ENCODE peak calls at places on chromosomes 11 and 22, in five cellular contexts. Q is neural progenitor cell; W is effector memory CD4-positive, alpha-beta T cell; H is bronchial epithelial cell; T is adrenal gland. X is an unnamed sample.

GRCh38 chr11:27703453-27703852 is 3.2 kb upstream of the BDNF start:
- DNase-seq in T (no peak), Q (no peak), W (no peak), H (peak; percentile 37), X (no peak)

GRCh38 chr11:64164392-64165312 is 1.3 kb downstream of the MACROD1 start:
- DNase-seq in H (no peak), T (peak; percentile 60), Q (peak; percentile 61), W (no peak), X (peak; percentile 89)

GRCh38 chr11:111851636-111852035 is 19.7 kb downstream of the ALG9 start:
- DNase-seq in H (peak; percentile 11), Q (peak; percentile 15), T (no peak), W (no peak), X (no peak)

GRCh38 chr11:63532799-63533475 is 3.7 kb upstream of the PLAAT4 start:
- DNase-seq in H (no peak), T (no peak), Q (peak; percentile 28), W (no peak), X (no peak)

GRCh38 chr11:64759722-64760719 is at the start of gene PYGM:
- DNase-seq in T (peak; percentile 45), W (no peak), H (no peak), Q (peak; percentile 90), X (peak; percentile 94)

GRCh38 chr11:133239530-133239929 is 292.8 kb downstream of the OPCML start:
- DNase-seq in W (no peak), T (no peak), H (no peak), Q (peak; percentile 13), X (no peak)

GRCh38 chr22:39214383-39215069 is 30.3 kb downstream of the PDGFB start:
- DNase-seq in H (peak; percentile 93), T (no peak), Q (peak; percentile 77), W (no peak), X (no peak)

GRCh38 chr11:117829369-117829725 is 4.8 kb upstream of the FXYD2 start:
- DNase-seq in Q (no peak), W (no peak), H (no peak), T (no peak), X (no peak)

GRCh38 chr11:7851391-7851790 is 54.6 kb upstream of the OR5P2 start:
- DNase-seq in Q (no peak), T (no peak), H (peak; percentile 20), W (no peak), X (no peak)

GRCh38 chr11:115606223-115607220 is 102.3 kb upstream of the CADM1 start:
- DNase-seq in Q (no peak), W (no peak), H (no peak), T (peak; percentile 66), X (no peak)

GRCh38 chr11:14713518-14714244 is 70.1 kb downstream of the PDE3B start:
- DNase-seq in Q (no peak), W (peak; percentile 7), H (no peak), T (no peak), X (no peak)

GRCh38 chr22:39920134-39920743 is 19.4 kb downstream of the GRAP2 start:
- DNase-seq in Q (no peak), H (no peak), W (peak; percentile 50), T (no peak), X (no peak)

GRCh38 chr11:2590951-2591754 is 108.6 kb downstream of the KCNQ1OT1 start:
- DNase-seq in T (no peak), Q (no peak), H (no peak), W (no peak), X (peak; percentile 35)

GRCh38 chr11:68956142-68956541 is 24.6 kb downstream of the MRGPRD start:
- DNase-seq in Q (peak; percentile 68), H (no peak), T (no peak), W (peak; percentile 16), X (peak; percentile 52)

GRCh38 chr11:113991718-113992458 is 17.0 kb downstream of the HTR3A start:
- DNase-seq in T (no peak), W (no peak), H (no peak), Q (no peak), X (no peak)

GRCh38 chr22:22085702-22086500 is 103.3 kb upstream of the TOP3B start:
- DNase-seq in H (peak; percentile 29), W (no peak), T (peak; percentile 16), Q (no peak), X (no peak)

GRCh38 chr22:31243339-31244043 is 31.4 kb downstream of the LIMK2 start:
- DNase-seq in W (no peak), Q (no peak), T (no peak), H (peak; percentile 93), X (no peak)

GRCh38 chr22:42163515-42163914 is 32.9 kb upstream of the CYP2D6 start:
- DNase-seq in H (no peak), Q (no peak), W (no peak), T (no peak), X (no peak)

GRCh38 chr11:14789879-14790484 is 102.0 kb downstream of the CYP2R1 start:
- DNase-seq in Q (no peak), W (no peak), T (no peak), H (peak; percentile 21), X (no peak)

GRCh38 chr11:91220476-91221202 is 997.8 kb upstream of the CHORDC1 start:
- DNase-seq in T (peak; percentile 65), W (no peak), H (peak; percentile 92), Q (no peak), X (no peak)

GRCh38 chr11:19374189-19374588 is 133.4 kb upstream of the E2F8 start:
- DNase-seq in W (no peak), H (peak; percentile 92), T (peak; percentile 82), Q (no peak), X (no peak)

GRCh38 chr11:118001494-118001971 is 15.3 kb downstream of the IL10RA start:
- DNase-seq in W (no peak), Q (no peak), H (no peak), T (no peak), X (no peak)

GRCh38 chr11:67613960-67614715 is 7.4 kb downstream of the NDUFV1 start:
- DNase-seq in T (no peak), W (peak; percentile 74), H (peak; percentile 64), Q (peak; percentile 87), X (peak; percentile 83)

GRCh38 chr11:66045177-66045639 is 3.8 kb downstream of the GAL3ST3 start:
- DNase-seq in T (peak; percentile 82), H (peak; percentile 51), Q (peak; percentile 95), W (peak; percentile 69), X (peak; percentile 71)

DNA sequence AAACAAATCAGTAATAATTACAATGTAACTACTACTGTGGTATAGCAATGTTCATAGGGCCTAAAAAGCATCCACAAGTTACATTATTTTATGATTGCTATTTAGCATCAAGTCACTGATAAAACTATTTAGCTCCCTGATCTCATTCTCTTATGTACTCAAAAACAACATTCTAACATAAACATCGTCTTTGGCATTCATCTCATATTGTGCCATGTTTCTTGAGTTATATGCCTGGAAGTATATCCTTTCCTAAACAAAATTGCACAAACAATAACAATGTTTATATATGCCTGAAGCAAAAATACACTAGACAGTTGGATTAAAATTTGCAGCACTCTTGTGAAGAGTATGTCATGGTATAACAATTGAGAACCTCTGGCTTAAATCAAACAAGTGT is 34.1 kb downstream of the HORMAD2 start:
- DNase-seq in W (no peak), T (no peak), H (no peak), Q (no peak), X (no peak)
- H3K4me3 ChIP-seq in W (no peak overlapping the region), T (no peak overlapping the region), H (no peak overlapping the region), Q (no peak overlapping the region), X (no peak overlapping the region)

DNA sequence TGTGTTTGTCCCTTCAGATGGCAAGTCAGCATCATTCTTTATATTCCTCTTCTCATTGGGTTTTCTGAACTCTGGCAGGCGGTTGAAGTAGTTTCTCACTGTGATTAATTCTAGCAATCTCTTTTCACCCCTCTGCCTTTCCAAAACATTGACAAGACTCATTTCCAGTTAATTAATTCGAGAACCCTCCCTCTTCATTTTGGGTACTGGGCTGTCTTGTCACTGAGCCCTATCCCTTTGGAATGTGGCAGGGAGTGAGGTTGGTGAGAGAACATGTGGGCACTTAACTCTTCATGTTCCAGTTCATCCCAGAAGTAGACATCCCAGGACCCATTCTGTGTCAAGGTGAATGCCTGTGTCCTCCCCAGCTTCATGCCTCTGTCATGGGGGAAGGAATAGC is 133.0 kb downstream of the WNT7B start:
- DNase-seq in Q (peak; percentile 61), H (no peak), W (no peak), T (no peak), X (no peak)
- H3K36me3 ChIP-seq in Q (no peaks in the 10 kb centered on the region), H (peaks cover 2% of the 10 kb centered on the region), W (peaks cover 27% of the 10 kb centered on the region), T (no peaks in the 10 kb centered on the region), X (peaks cover 4% of the 10 kb centered on the region)

GRCh38 chr22:20197407-20198030 is 46.7 kb upstream of the CCDC188 start:
- DNase-seq in T (no peak), W (no peak), Q (no peak), H (no peak), X (no peak)

GRCh38 chr22:20198527-20199319 is 47.9 kb upstream of the CCDC188 start:
- DNase-seq in Q (no peak), T (no peak), W (no peak), H (no peak), X (no peak)

GRCh38 chr22:20200411-20200810 is 49.6 kb upstream of the CCDC188 start:
- DNase-seq in W (no peak), T (no peak), Q (no peak), H (no peak), X (no peak)

GRCh38 chr22:20199906-20200305 is 49.1 kb upstream of the CCDC188 start:
- DNase-seq in W (no peak), T (no peak), Q (no peak), H (no peak), X (no peak)

DNA sequence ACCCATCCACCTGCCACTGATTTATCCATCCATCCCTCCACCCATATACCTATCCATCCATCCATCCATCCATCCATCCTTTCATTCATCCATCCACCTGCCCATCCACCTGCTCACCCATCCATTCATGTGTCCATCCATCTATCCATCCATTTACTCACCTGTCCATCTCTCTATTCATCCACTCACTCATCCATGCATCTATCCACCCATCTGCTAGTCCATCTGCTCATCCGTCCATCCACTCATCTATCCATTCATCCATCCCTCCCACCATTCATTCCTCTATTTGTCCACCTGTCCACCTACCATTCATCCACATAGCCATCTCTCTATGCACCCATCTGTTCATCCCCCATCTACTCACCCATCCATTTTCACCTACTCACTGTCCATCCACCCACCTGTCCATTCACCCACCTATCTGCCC is 48.6 kb upstream of the CCDC188 start:
- DNase-seq in W (no peak), H (no peak), Q (no peak), T (no peak), X (no peak)
- H3K27me3 ChIP-seq in W (no peaks in the 10 kb centered on the region), H (peaks cover 4% of the 10 kb centered on the region), Q (no peaks in the 10 kb centered on the region), T (no peaks in the 10 kb centered on the region), X (no peaks in the 10 kb centered on the region)

DNA sequence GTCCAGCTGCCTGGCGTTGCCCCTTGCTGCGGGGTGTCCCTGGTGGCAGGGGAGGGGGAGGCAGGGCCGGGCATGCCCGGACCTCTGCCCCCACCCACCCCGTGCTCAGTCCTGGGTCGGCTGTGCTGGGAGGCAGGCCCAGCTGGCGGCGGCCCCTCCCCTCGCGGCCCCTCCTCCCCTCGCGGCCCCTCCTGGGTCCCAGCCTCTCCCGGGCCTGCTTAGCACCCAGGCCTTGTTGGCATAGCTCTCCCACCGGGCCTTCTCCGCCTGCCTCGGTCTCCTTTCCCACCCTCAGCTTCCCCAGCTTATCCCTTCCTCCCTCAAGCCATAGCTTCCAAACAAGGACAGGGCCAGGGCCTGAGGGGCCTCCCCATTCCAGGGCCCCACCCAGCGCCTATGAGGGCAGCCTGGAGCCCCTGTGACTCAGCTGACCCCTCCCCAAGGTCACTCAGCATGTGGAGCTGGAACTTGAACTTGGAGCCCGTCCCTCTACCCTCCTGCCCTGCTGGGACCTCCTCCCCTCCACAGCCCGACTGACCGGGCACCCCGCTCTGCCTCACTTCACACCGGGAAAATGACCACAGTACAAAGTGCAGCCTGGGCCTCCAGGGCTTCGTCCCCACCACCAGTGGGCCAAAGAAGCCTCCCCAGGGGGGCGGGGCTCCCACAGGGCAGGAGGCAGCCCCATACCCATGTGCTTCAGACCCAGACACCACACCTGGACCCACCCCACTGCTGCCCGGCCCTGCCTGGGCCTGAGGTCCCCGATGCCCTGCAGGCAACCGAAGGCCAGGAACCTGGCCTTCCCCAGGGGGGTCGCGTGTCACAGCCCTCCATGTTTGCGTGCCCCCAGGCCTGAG is 1.2 kb downstream of the EPS8L2 start:
- DNase-seq in W (no peak), Q (peak; percentile 32), T (peak; percentile 55), H (no peak), X (peak; percentile 29)
- H3K4me3 ChIP-seq in W (no peak overlapping the region), Q (peak overlapping the region; percentile 48), T (no peak overlapping the region), H (peak overlapping the region; percentile 93), X (peak overlapping the region; percentile 43)